ENCODE peak calls at places on chromosomes 11 and 22, in four cellular contexts. P is lung, B is right lobe of liver, I is heart left ventricle. N is an unnamed sample.
A peak's percentile ranks its signal among the peaks of the same experiment; 100 is the strongest.

GRCh38 chr11:119729581-119730346 is 764 bp upstream of the NECTIN1 start:
- DNase-seq in B (peak; percentile 69), I (peak; percentile 75), P (peak; percentile 71), N (no peak)

GRCh38 chr11:113241190-113242051 is 73.0 kb upstream of the TTC12 start:
- DNase-seq in I (no peak), B (no peak), P (no peak), N (no peak)

GRCh38 chr11:45906965-45907591 is at the start of gene FREY1:
- DNase-seq in B (no peak), P (no peak), I (no peak), N (no peak)

GRCh38 chr11:92941676-92942571 is 27.5 kb upstream of the MTNR1B start:
- DNase-seq in P (no peak), I (no peak), B (no peak), N (no peak)

GRCh38 chr11:104175769-104176168 is 11.8 kb upstream of the PDGFD start:
- DNase-seq in P (no peak), B (no peak), I (no peak), N (no peak)

GRCh38 chr22:49327411-49327810 is 500.3 kb downstream of the BRD1 start:
- DNase-seq in P (no peak), B (no peak), I (no peak), N (peak; percentile 37)

GRCh38 chr22:30822216-30823014 is 127.7 kb downstream of the OSBP2 start:
- DNase-seq in I (no peak), B (no peak), P (no peak), N (no peak)

GRCh38 chr11:76205252-76206076 is 838 bp downstream of the WNT11 start:
- DNase-seq in B (no peak), P (no peak), I (no peak), N (no peak)

GRCh38 chr11:72831521-72832300 is 17.5 kb downstream of the ATG16L2 start:
- DNase-seq in I (peak; percentile 88), P (peak; percentile 82), B (peak; percentile 84), N (no peak)

GRCh38 chr11:31826530-31827438 is 15.7 kb upstream of the PAX6 start:
- DNase-seq in B (no peak), P (no peak), I (no peak), N (peak; percentile 85)

GRCh38 chr22:17751596-17751995 is 22.7 kb downstream of the BID start:
- DNase-seq in B (no peak), I (no peak), P (no peak), N (no peak)

GRCh38 chr22:50225200-50225969 is 19.4 kb downstream of the TUBGCP6 start:
- DNase-seq in P (no peak), B (no peak), I (no peak), N (no peak)

GRCh38 chr11:130160460-130161090 is 993 bp downstream of the ST14 start:
- DNase-seq in I (no peak), P (no peak), B (no peak), N (no peak)

GRCh38 chr11:128902515-128903066 is 11.4 kb downstream of the KCNJ5 start:
- DNase-seq in B (no peak), I (no peak), P (no peak), N (no peak)

GRCh38 chr11:469684-470667 is 19.9 kb downstream of the PTDSS2 start:
- DNase-seq in B (peak; percentile 86), I (peak; percentile 66), P (peak; percentile 75), N (no peak)

GRCh38 chr22:21000987-21001600 is 824 bp downstream of the THAP7 start:
- DNase-seq in P (no peak), B (peak; percentile 61), I (peak; percentile 3), N (no peak)

GRCh38 chr11:134835561-134835960 is 423.5 kb upstream of the B3GAT1 start:
- DNase-seq in P (peak; percentile 15), I (no peak), B (no peak), N (peak; percentile 86)

GRCh38 chr11:108796551-108796950 is 131.7 kb downstream of the DDX10 start:
- DNase-seq in I (no peak), B (no peak), P (no peak), N (no peak)

GRCh38 chr11:5280582-5281102 is 10.9 kb upstream of the HBE1 start:
- DNase-seq in I (peak; percentile 16), P (peak; percentile 56), B (no peak), N (no peak)

GRCh38 chr11:15055620-15056356 is 17.6 kb upstream of the CALCB start:
- DNase-seq in P (no peak), I (no peak), B (no peak), N (no peak)

GRCh38 chr11:15930442-15931025 is 425.8 kb downstream of the SOX6 start:
- DNase-seq in I (no peak), P (no peak), B (no peak), N (no peak)

GRCh38 chr11:128891912-128892398 is 799 bp downstream of the KCNJ5 start:
- DNase-seq in P (peak; percentile 53), B (no peak), I (no peak), N (no peak)

GRCh38 chr11:12724301-12725046 is 50.3 kb downstream of the TEAD1 start:
- DNase-seq in I (peak; percentile 73), P (peak; percentile 79), B (no peak), N (no peak)

GRCh38 chr22:24954114-24954463 is 1.6 kb downstream of the KIAA1671 start:
- DNase-seq in I (no peak), B (no peak), P (no peak), N (no peak)

GRCh38 chr11:133821776-133822175 is 23.5 kb downstream of the SPATA19 start:
- DNase-seq in P (peak; percentile 56), B (no peak), I (peak; percentile 40), N (no peak)

GRCh38 chr11:105004021-105004420 is 18.9 kb downstream of the CASP5 start:
- DNase-seq in I (no peak), B (no peak), P (no peak), N (no peak)

GRCh38 chr11:59706518-59707285 is 6.9 kb downstream of the OR10V1 start:
- DNase-seq in P (no peak), B (no peak), I (no peak), N (no peak)

GRCh38 chr22:45863981-45864751 is 112.8 kb downstream of the WNT7B start:
- DNase-seq in P (peak; percentile 80), I (peak; percentile 52), B (no peak), N (peak; percentile 96)

GRCh38 chr22:35361001-35361551 is 19.8 kb upstream of the HMOX1 start:
- DNase-seq in B (no peak), P (no peak), I (no peak), N (no peak)

GRCh38 chr11:67996622-67997459 is 7.1 kb downstream of the UNC93B1 start:
- DNase-seq in I (peak; percentile 41), B (no peak), P (peak; percentile 89), N (no peak)

DNA sequence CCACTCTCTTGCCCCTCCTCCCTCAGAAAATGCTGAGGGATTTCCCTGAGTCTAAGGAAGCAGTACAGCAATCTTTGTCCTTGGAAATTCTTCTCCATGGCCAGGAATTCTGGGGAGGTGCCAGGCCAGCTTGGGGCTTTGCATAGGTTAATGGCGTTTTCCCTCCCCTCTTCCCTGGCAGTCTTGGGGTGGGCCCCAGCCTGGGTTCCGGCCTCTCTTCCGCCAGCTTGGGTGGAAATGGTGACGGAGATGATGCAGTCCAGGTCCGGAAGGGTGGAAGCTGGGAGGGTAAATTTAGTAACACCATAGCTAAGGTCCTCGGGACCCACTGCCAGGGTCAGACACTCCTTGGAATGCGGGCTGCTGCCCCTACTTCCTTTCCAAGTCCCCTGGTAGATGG is 5.0 kb downstream of the PHLDB1 start:
- DNase-seq in I (peak; percentile 82), B (no peak), P (no peak), N (no peak)
- H3K4me1 ChIP-seq in I (peaks cover 27% of the 10 kb centered on the region), B (no peaks in the 10 kb centered on the region), P (peaks cover 41% of the 10 kb centered on the region), N (peaks cover 75% of the 10 kb centered on the region)

GRCh38 chr11:36375348-36376314 is 79.5 kb downstream of the PRR5L start:
- DNase-seq in P (no peak), I (no peak), B (no peak), N (no peak)

GRCh38 chr11:36376315-36376887 is 80.3 kb downstream of the PRR5L start:
- DNase-seq in B (peak; percentile 64), I (peak; percentile 47), P (no peak), N (no peak)

GRCh38 chr11:36374726-36375125 is 78.6 kb downstream of the PRR5L start:
- DNase-seq in I (no peak), B (no peak), P (no peak), N (no peak)

GRCh38 chr11:36377759-36378553 is 81.9 kb downstream of the PRR5L start:
- DNase-seq in B (no peak), I (no peak), P (no peak), N (no peak)

DNA sequence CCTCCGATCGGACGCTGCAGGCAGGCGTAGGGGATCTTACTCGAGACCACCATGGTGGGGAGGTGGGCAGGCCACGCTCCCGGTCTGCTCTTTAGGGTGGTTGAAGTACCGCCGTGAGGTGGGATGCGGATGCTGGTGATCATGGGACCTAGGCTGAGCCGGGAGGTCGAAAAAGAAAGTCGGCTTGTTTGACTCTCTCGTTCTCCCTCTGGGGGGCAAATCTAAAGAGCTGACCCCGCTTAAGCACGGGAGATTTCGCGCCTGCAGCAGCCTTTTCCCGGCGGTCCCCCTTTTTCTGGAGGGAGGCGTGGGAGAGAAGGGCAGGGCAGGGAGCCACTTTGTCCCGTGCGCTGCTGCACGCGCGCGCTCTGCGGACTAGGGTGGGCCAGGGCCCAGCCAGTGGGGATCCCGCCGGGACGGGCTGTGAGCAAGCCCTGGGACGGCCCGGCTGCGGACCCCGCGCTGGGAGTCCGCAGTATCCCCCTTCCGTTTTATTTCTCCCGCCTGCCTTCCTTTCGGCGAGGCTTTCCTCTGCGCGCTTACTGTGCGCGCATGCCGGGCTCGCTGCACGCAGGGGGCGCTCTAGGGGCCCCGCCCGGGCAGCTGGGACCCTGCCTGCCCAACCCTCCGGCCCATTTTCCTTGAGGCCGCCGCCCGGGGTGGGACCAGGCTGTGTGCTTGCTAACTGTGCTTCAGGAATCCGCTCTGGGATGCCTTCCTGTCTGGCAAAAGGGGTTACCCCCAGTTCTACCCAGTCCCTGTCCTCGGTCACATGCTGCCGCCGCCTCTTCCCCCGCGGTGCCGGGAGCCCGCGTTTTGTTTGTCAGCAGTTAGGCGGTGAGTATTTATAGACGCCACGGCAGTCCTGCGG is 81.0 kb downstream of the PRR5L start:
- DNase-seq in I (peak; percentile 51), B (peak; percentile 69), P (no peak), N (no peak)
- H3K27ac ChIP-seq in I (peak overlapping the region; percentile 62), B (peak overlapping the region; percentile 73), P (peak overlapping the region; percentile 66), N (peak overlapping the region; percentile 7)

DNA sequence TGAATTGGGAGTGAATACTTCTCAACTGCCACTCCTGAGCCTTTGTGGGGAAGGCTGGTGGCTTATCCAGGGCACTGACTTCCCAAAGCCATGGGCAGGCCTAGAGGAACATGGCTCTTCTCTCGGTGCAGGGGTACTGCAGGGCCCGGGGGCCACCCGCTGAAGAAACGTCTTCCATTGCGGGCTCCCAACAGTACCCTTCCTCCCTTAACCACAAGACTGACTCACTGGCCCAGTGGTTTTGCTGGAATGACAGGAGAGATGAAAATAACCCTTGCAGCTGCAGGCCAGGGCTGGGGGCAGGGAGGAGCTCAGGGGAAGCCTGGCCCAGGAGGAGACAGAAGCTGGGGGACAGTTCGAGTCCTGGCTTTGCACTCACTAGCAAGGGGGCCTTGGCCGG is 13.5 kb downstream of the TXN2 start:
- DNase-seq in B (no peak), P (no peak), I (peak; percentile 64), N (no peak)
- H3K4me1 ChIP-seq in B (no peaks in the 10 kb centered on the region), P (peaks cover 23% of the 10 kb centered on the region), I (peaks cover 36% of the 10 kb centered on the region), N (peaks cover 68% of the 10 kb centered on the region)

GRCh38 chr11:69906453-69906907 is 87.3 kb upstream of the FGF3 start:
- DNase-seq in I (no peak), B (no peak), P (no peak), N (no peak)

GRCh38 chr11:69904331-69905201 is 85.3 kb upstream of the FGF3 start:
- DNase-seq in I (no peak), P (no peak), B (peak; percentile 35), N (no peak)

GRCh38 chr11:69905202-69905535 is 86.0 kb upstream of the FGF3 start:
- DNase-seq in I (no peak), P (no peak), B (peak; percentile 25), N (no peak)

GRCh38 chr11:69907611-69908010 is 88.4 kb upstream of the FGF3 start:
- DNase-seq in B (peak; percentile 37), I (no peak), P (no peak), N (no peak)

GRCh38 chr11:69905611-69906452 is 86.6 kb upstream of the FGF3 start:
- DNase-seq in B (peak; percentile 27), P (no peak), I (no peak), N (no peak)
- H3K27ac ChIP-seq in B (no peak overlapping the region), P (no peak overlapping the region), I (no peak overlapping the region), N (no peak overlapping the region)

N was measured in esophagus muscularis mucosa.